ENCODE peak calls at places on chromosomes 3 and 15, in seven cellular contexts. K is epithelial cell of esophagus, V is NCI-H524, J is GM23248, A is hippocampal formation, B is dorsolateral prefrontal cortex, S is NT2/D1. D is an unnamed sample.

GRCh38 chr3:13087320-13087985 is 14.2 kb upstream of the IQSEC1 start:
- DNase-seq in K (no peak), V (no peak), J (no peak), A (no peak), B (no peak), S (no peak), D (no peak)

GRCh38 chr3:99396651-99397050 is 241.7 kb upstream of the COL8A1 start:
- DNase-seq in K (no peak), V (no peak), J (peak; percentile 57), A (no peak), B (no peak), S (no peak), D (no peak)

GRCh38 chr15:39799552-39800011 is 16.9 kb upstream of the FSIP1 start:
- DNase-seq in K (no peak), V (no peak), J (no peak), A (no peak), B (no peak), S (no peak), D (no peak)

GRCh38 chr3:197576838-197577237 is 21.1 kb upstream of the BDH1 start:
- DNase-seq in K (no peak), V (no peak), J (no peak), A (no peak), B (no peak), S (no peak), D (no peak)

GRCh38 chr3:186411994-186412393 is 50.0 kb upstream of the DGKG start:
- DNase-seq in K (peak; percentile 89), V (no peak), J (no peak), A (no peak), B (no peak), S (no peak), D (peak; percentile 41)

GRCh38 chr3:177905895-177906511 is 630.2 kb upstream of the KCNMB2 start:
- DNase-seq in K (no peak), V (no peak), J (peak; percentile 88), A (peak; percentile 57), B (no peak), S (peak; percentile 6), D (peak; percentile 87)

GRCh38 chr3:23096041-23096440 is 107.1 kb upstream of the UBE2E2 start:
- DNase-seq in K (no peak), V (no peak), J (no peak), A (no peak), B (no peak), S (peak; percentile 74), D (peak; percentile 74)

GRCh38 chr3:138862531-138862923 is 27.8 kb upstream of the PIK3CB start:
- DNase-seq in K (peak; percentile 65), V (no peak), J (peak; percentile 19), A (no peak), B (no peak), S (peak; percentile 42), D (peak; percentile 42)

GRCh38 chr3:99862208-99862607 is 44.5 kb downstream of the CMSS1 start:
- DNase-seq in K (no peak), V (no peak), J (peak; percentile 80), A (no peak), B (no peak), S (no peak), D (peak; percentile 89)

GRCh38 chr3:194565597-194566190 is 67.5 kb downstream of the TMEM44 start:
- DNase-seq in K (no peak), V (no peak), J (peak; percentile 73), A (no peak), B (no peak), S (no peak), D (peak; percentile 44)

GRCh38 chr3:66048051-66048395 is 9.3 kb upstream of the MAGI1 start:
- DNase-seq in K (no peak), V (no peak), J (peak; percentile 40), A (no peak), B (no peak), S (no peak), D (no peak)

GRCh38 chr15:70629735-70630273 is 133.6 kb downstream of the UACA start:
- DNase-seq in K (no peak), V (no peak), J (no peak), A (no peak), B (no peak), S (no peak), D (no peak)

GRCh38 chr3:131072845-131073244 is 46.2 kb downstream of the NEK11 start:
- DNase-seq in K (no peak), V (no peak), J (peak; percentile 52), A (no peak), B (no peak), S (no peak), D (no peak)

GRCh38 chr15:90300988-90301715 is 35.7 kb downstream of the NGRN start:
- DNase-seq in K (peak; percentile 59), V (peak; percentile 70), J (peak; percentile 51), A (no peak), B (no peak), S (peak; percentile 75), D (peak; percentile 83)

GRCh38 chr15:78419331-78419730 is 18.7 kb upstream of the IREB2 start:
- DNase-seq in K (no peak), V (no peak), J (no peak), A (no peak), B (no peak), S (no peak), D (no peak)

GRCh38 chr3:110667216-110667615 is 404.4 kb upstream of the NECTIN3 start:
- DNase-seq in K (no peak), V (no peak), J (no peak), A (no peak), B (no peak), S (no peak), D (no peak)

GRCh38 chr3:109853077-109853732 is 515.9 kb upstream of the DPPA4 start:
- DNase-seq in K (no peak), V (no peak), J (no peak), A (no peak), B (no peak), S (no peak), D (no peak)

GRCh38 chr3:127588675-127589577 is 1.6 kb downstream of the TPRA1 start:
- DNase-seq in K (peak; percentile 75), V (no peak), J (peak; percentile 87), A (no peak), B (no peak), S (no peak), D (peak; percentile 96)

GRCh38 chr3:152095472-152095871 is 173.3 kb upstream of the MBNL1 start:
- DNase-seq in K (no peak), V (no peak), J (no peak), A (no peak), B (no peak), S (no peak), D (no peak)

GRCh38 chr3:197298858-197299854 is 744 bp upstream of the DLG1 start:
- DNase-seq in K (peak; percentile 81), V (peak; percentile 32), J (peak; percentile 21), A (no peak), B (no peak), S (no peak), D (peak; percentile 87)

GRCh38 chr3:157354722-157355121 is 81.9 kb upstream of the PTX3 start:
- DNase-seq in K (peak; percentile 30), V (peak; percentile 55), J (peak; percentile 27), A (no peak), B (no peak), S (peak; percentile 47), D (peak; percentile 21)

D was measured in kidney tubule cell.